ENCODE peak calls at places on chromosomes 4 and X, in eight cellular contexts. One of them, this sample, is unnamed.

GRCh38 chr4:95092762-95093161 is 335.0 kb downstream of the BMPR1B start:
- DNase-seq in DMS79: no peak
- DNase-seq in uterus: no peak
- DNase-seq in mucosa of gallbladder: no peak
- DNase-seq in activated T-cell treated with anti-CD3 and anti-CD28 coated beads, Interleukin-2, amount 50 U/mL, for 1 hour: no peak
- DNase-seq in adrenal gland: no peak
- DNase-seq in GDM1: no peak
- DNase-seq in iris pigment epithelial cell: no peak
- DNase-seq in this sample: no peak

GRCh38 chrX:41406211-41406610 is 40.9 kb upstream of the NYX start:
- DNase-seq in activated T-cell treated with anti-CD3 and anti-CD28 coated beads, Interleukin-2, amount 50 U/mL, for 1 hour: no peak
- DNase-seq in iris pigment epithelial cell: no peak
- DNase-seq in uterus: no peak
- DNase-seq in GDM1: no peak
- DNase-seq in adrenal gland: no peak
- DNase-seq in DMS79: no peak
- DNase-seq in mucosa of gallbladder: no peak
- DNase-seq in this sample: no peak

GRCh38 chrX:28491941-28492340 is 95.3 kb upstream of the IL1RAPL1 start:
- DNase-seq in mucosa of gallbladder: no peak
- DNase-seq in activated T-cell treated with anti-CD3 and anti-CD28 coated beads, Interleukin-2, amount 50 U/mL, for 1 hour: no peak
- DNase-seq in GDM1: no peak
- DNase-seq in iris pigment epithelial cell: peak; percentile 7
- DNase-seq in uterus: no peak
- DNase-seq in adrenal gland: no peak
- DNase-seq in DMS79: no peak
- DNase-seq in this sample: no peak

GRCh38 chrX:154019061-154019621 is 561 bp downstream of the IRAK1 start:
- DNase-seq in GDM1: no peak
- DNase-seq in iris pigment epithelial cell: no peak
- DNase-seq in DMS79: no peak
- DNase-seq in uterus: no peak
- DNase-seq in mucosa of gallbladder: no peak
- DNase-seq in adrenal gland: no peak
- DNase-seq in activated T-cell treated with anti-CD3 and anti-CD28 coated beads, Interleukin-2, amount 50 U/mL, for 1 hour: no peak
- DNase-seq in this sample: no peak

GRCh38 chr4:156255608-156256007 is 301.9 kb upstream of the CTSO start:
- DNase-seq in uterus: no peak
- DNase-seq in adrenal gland: no peak
- DNase-seq in iris pigment epithelial cell: no peak
- DNase-seq in DMS79: peak; percentile 53
- DNase-seq in GDM1: no peak
- DNase-seq in activated T-cell treated with anti-CD3 and anti-CD28 coated beads, Interleukin-2, amount 50 U/mL, for 1 hour: no peak
- DNase-seq in mucosa of gallbladder: no peak
- DNase-seq in this sample: no peak

GRCh38 chr4:114281561-114281960 is 302.1 kb upstream of the ARSJ start:
- DNase-seq in activated T-cell treated with anti-CD3 and anti-CD28 coated beads, Interleukin-2, amount 50 U/mL, for 1 hour: no peak
- DNase-seq in uterus: no peak
- DNase-seq in iris pigment epithelial cell: peak; percentile 89
- DNase-seq in mucosa of gallbladder: no peak
- DNase-seq in adrenal gland: no peak
- DNase-seq in GDM1: no peak
- DNase-seq in DMS79: no peak
- DNase-seq in this sample: no peak

GRCh38 chrX:38982370-38982769 is 181.1 kb downstream of the MID1IP1 start:
- DNase-seq in DMS79: no peak
- DNase-seq in uterus: no peak
- DNase-seq in iris pigment epithelial cell: no peak
- DNase-seq in activated T-cell treated with anti-CD3 and anti-CD28 coated beads, Interleukin-2, amount 50 U/mL, for 1 hour: no peak
- DNase-seq in GDM1: no peak
- DNase-seq in adrenal gland: no peak
- DNase-seq in mucosa of gallbladder: no peak
- DNase-seq in this sample: no peak

GRCh38 chr4:150769235-150769634 is 187.3 kb downstream of the MAB21L2 start:
- DNase-seq in mucosa of gallbladder: peak; percentile 11
- DNase-seq in uterus: no peak
- DNase-seq in GDM1: no peak
- DNase-seq in DMS79: no peak
- DNase-seq in iris pigment epithelial cell: peak; percentile 86
- DNase-seq in adrenal gland: peak; percentile 72
- DNase-seq in activated T-cell treated with anti-CD3 and anti-CD28 coated beads, Interleukin-2, amount 50 U/mL, for 1 hour: no peak
- DNase-seq in this sample: no peak

GRCh38 chrX:374566-374965 is 12.1 kb downstream of the PPP2R3B start:
- DNase-seq in GDM1: no peak
- DNase-seq in adrenal gland: no peak
- DNase-seq in DMS79: no peak
- DNase-seq in mucosa of gallbladder: no peak
- DNase-seq in iris pigment epithelial cell: peak; percentile 15
- DNase-seq in uterus: no peak
- DNase-seq in activated T-cell treated with anti-CD3 and anti-CD28 coated beads, Interleukin-2, amount 50 U/mL, for 1 hour: no peak
- DNase-seq in this sample: no peak

GRCh38 chr4:125096662-125097061 is 218.1 kb upstream of the FAT4 start:
- DNase-seq in mucosa of gallbladder: no peak
- DNase-seq in uterus: no peak
- DNase-seq in activated T-cell treated with anti-CD3 and anti-CD28 coated beads, Interleukin-2, amount 50 U/mL, for 1 hour: no peak
- DNase-seq in GDM1: no peak
- DNase-seq in DMS79: no peak
- DNase-seq in adrenal gland: no peak
- DNase-seq in iris pigment epithelial cell: no peak
- DNase-seq in this sample: no peak

GRCh38 chrX:153494541-153495361 is at the start of gene BGN:
- DNase-seq in adrenal gland: peak; percentile 50
- DNase-seq in activated T-cell treated with anti-CD3 and anti-CD28 coated beads, Interleukin-2, amount 50 U/mL, for 1 hour: no peak
- DNase-seq in iris pigment epithelial cell: peak; percentile 15
- DNase-seq in GDM1: no peak
- DNase-seq in DMS79: no peak
- DNase-seq in uterus: peak; percentile 63
- DNase-seq in mucosa of gallbladder: no peak
- DNase-seq in this sample: no peak

GRCh38 chr4:120922390-120923200 is at the start of gene PRDM5:
- DNase-seq in GDM1: no peak
- DNase-seq in iris pigment epithelial cell: peak; percentile 58
- DNase-seq in adrenal gland: peak; percentile 54
- DNase-seq in activated T-cell treated with anti-CD3 and anti-CD28 coated beads, Interleukin-2, amount 50 U/mL, for 1 hour: peak; percentile 46
- DNase-seq in uterus: peak; percentile 71
- DNase-seq in mucosa of gallbladder: peak; percentile 26
- DNase-seq in DMS79: no peak
- DNase-seq in this sample: peak; percentile 60

GRCh38 chrX:53494427-53494826 is 60.3 kb upstream of the HSD17B10 start:
- DNase-seq in mucosa of gallbladder: no peak
- DNase-seq in activated T-cell treated with anti-CD3 and anti-CD28 coated beads, Interleukin-2, amount 50 U/mL, for 1 hour: no peak
- DNase-seq in adrenal gland: peak; percentile 43
- DNase-seq in DMS79: no peak
- DNase-seq in iris pigment epithelial cell: peak; percentile 53
- DNase-seq in GDM1: no peak
- DNase-seq in uterus: no peak
- DNase-seq in this sample: no peak

GRCh38 chrX:20056704-20057103 is 60.0 kb downstream of the MAP7D2 start:
- DNase-seq in activated T-cell treated with anti-CD3 and anti-CD28 coated beads, Interleukin-2, amount 50 U/mL, for 1 hour: no peak
- DNase-seq in uterus: no peak
- DNase-seq in adrenal gland: no peak
- DNase-seq in iris pigment epithelial cell: peak; percentile 25
- DNase-seq in DMS79: no peak
- DNase-seq in mucosa of gallbladder: no peak
- DNase-seq in GDM1: no peak
- DNase-seq in this sample: no peak

GRCh38 chr4:64713256-64713840 is 304.1 kb upstream of the TECRL start:
- DNase-seq in iris pigment epithelial cell: peak; percentile 28
- DNase-seq in GDM1: peak; percentile 16
- DNase-seq in uterus: no peak
- DNase-seq in DMS79: no peak
- DNase-seq in activated T-cell treated with anti-CD3 and anti-CD28 coated beads, Interleukin-2, amount 50 U/mL, for 1 hour: no peak
- DNase-seq in adrenal gland: no peak
- DNase-seq in mucosa of gallbladder: no peak
- DNase-seq in this sample: no peak

GRCh38 chr4:24434193-24434728 is 150.1 kb downstream of the DHX15 start:
- DNase-seq in uterus: no peak
- DNase-seq in GDM1: no peak
- DNase-seq in adrenal gland: no peak
- DNase-seq in activated T-cell treated with anti-CD3 and anti-CD28 coated beads, Interleukin-2, amount 50 U/mL, for 1 hour: no peak
- DNase-seq in mucosa of gallbladder: no peak
- DNase-seq in iris pigment epithelial cell: no peak
- DNase-seq in DMS79: no peak
- DNase-seq in this sample: no peak

GRCh38 chr4:8906668-8906970 is 35.0 kb upstream of the HMX1 start:
- DNase-seq in DMS79: no peak
- DNase-seq in uterus: no peak
- DNase-seq in GDM1: no peak
- DNase-seq in adrenal gland: no peak
- DNase-seq in mucosa of gallbladder: no peak
- DNase-seq in activated T-cell treated with anti-CD3 and anti-CD28 coated beads, Interleukin-2, amount 50 U/mL, for 1 hour: no peak
- DNase-seq in iris pigment epithelial cell: no peak
- DNase-seq in this sample: no peak

GRCh38 chrX:6683353-6683752 is 148.4 kb upstream of the VCX3A start:
- DNase-seq in uterus: no peak
- DNase-seq in GDM1: no peak
- DNase-seq in activated T-cell treated with anti-CD3 and anti-CD28 coated beads, Interleukin-2, amount 50 U/mL, for 1 hour: no peak
- DNase-seq in DMS79: no peak
- DNase-seq in adrenal gland: no peak
- DNase-seq in iris pigment epithelial cell: no peak
- DNase-seq in mucosa of gallbladder: no peak
- DNase-seq in this sample: no peak

GRCh38 chr4:98448923-98449322 is 187.7 kb downstream of the RAP1GDS1 start:
- DNase-seq in activated T-cell treated with anti-CD3 and anti-CD28 coated beads, Interleukin-2, amount 50 U/mL, for 1 hour: no peak
- DNase-seq in mucosa of gallbladder: no peak
- DNase-seq in GDM1: peak; percentile 38
- DNase-seq in DMS79: no peak
- DNase-seq in adrenal gland: peak; percentile 10
- DNase-seq in iris pigment epithelial cell: peak; percentile 38
- DNase-seq in uterus: no peak
- DNase-seq in this sample: no peak

GRCh38 chr4:139641218-139641617 is 24.4 kb upstream of the MGST2 start:
- DNase-seq in mucosa of gallbladder: no peak
- DNase-seq in activated T-cell treated with anti-CD3 and anti-CD28 coated beads, Interleukin-2, amount 50 U/mL, for 1 hour: no peak
- DNase-seq in DMS79: no peak
- DNase-seq in iris pigment epithelial cell: peak; percentile 51
- DNase-seq in uterus: no peak
- DNase-seq in adrenal gland: no peak
- DNase-seq in GDM1: no peak
- DNase-seq in this sample: no peak

GRCh38 chr4:184784628-184785257 is 41.0 kb downstream of the ACSL1 start:
- DNase-seq in mucosa of gallbladder: no peak
- DNase-seq in adrenal gland: no peak
- DNase-seq in iris pigment epithelial cell: no peak
- DNase-seq in DMS79: no peak
- DNase-seq in activated T-cell treated with anti-CD3 and anti-CD28 coated beads, Interleukin-2, amount 50 U/mL, for 1 hour: no peak
- DNase-seq in uterus: no peak
- DNase-seq in GDM1: no peak
- DNase-seq in this sample: no peak

GRCh38 chrX:37666516-37666915 is 19.1 kb upstream of the XK start:
- DNase-seq in iris pigment epithelial cell: no peak
- DNase-seq in uterus: no peak
- DNase-seq in activated T-cell treated with anti-CD3 and anti-CD28 coated beads, Interleukin-2, amount 50 U/mL, for 1 hour: no peak
- DNase-seq in DMS79: no peak
- DNase-seq in mucosa of gallbladder: no peak
- DNase-seq in adrenal gland: no peak
- DNase-seq in GDM1: no peak
- DNase-seq in this sample: no peak

GRCh38 chr4:3418029-3418762 is 23.6 kb upstream of the HGFAC start:
- DNase-seq in adrenal gland: no peak
- DNase-seq in GDM1: no peak
- DNase-seq in iris pigment epithelial cell: no peak
- DNase-seq in activated T-cell treated with anti-CD3 and anti-CD28 coated beads, Interleukin-2, amount 50 U/mL, for 1 hour: no peak
- DNase-seq in DMS79: peak; percentile 36
- DNase-seq in mucosa of gallbladder: no peak
- DNase-seq in uterus: peak; percentile 13
- DNase-seq in this sample: no peak

GRCh38 chr4:40301592-40301991 is 33.5 kb upstream of the CHRNA9 start:
- DNase-seq in uterus: no peak
- DNase-seq in iris pigment epithelial cell: no peak
- DNase-seq in activated T-cell treated with anti-CD3 and anti-CD28 coated beads, Interleukin-2, amount 50 U/mL, for 1 hour: peak; percentile 72
- DNase-seq in GDM1: no peak
- DNase-seq in mucosa of gallbladder: no peak
- DNase-seq in adrenal gland: no peak
- DNase-seq in DMS79: no peak
- DNase-seq in this sample: no peak

GRCh38 chrX:68196939-68197791 is 236.1 kb downstream of the OPHN1 start:
- DNase-seq in activated T-cell treated with anti-CD3 and anti-CD28 coated beads, Interleukin-2, amount 50 U/mL, for 1 hour: no peak
- DNase-seq in iris pigment epithelial cell: peak; percentile 51
- DNase-seq in uterus: peak; percentile 13
- DNase-seq in adrenal gland: peak; percentile 25
- DNase-seq in GDM1: no peak
- DNase-seq in mucosa of gallbladder: peak; percentile 24
- DNase-seq in DMS79: peak; percentile 35
- DNase-seq in this sample: no peak

GRCh38 chr4:74474345-74475099 is 29.6 kb downstream of the AREG start:
- DNase-seq in activated T-cell treated with anti-CD3 and anti-CD28 coated beads, Interleukin-2, amount 50 U/mL, for 1 hour: no peak
- DNase-seq in DMS79: no peak
- DNase-seq in iris pigment epithelial cell: peak; percentile 72
- DNase-seq in mucosa of gallbladder: peak; percentile 24
- DNase-seq in GDM1: no peak
- DNase-seq in uterus: no peak
- DNase-seq in adrenal gland: no peak
- DNase-seq in this sample: no peak

GRCh38 chr4:81337211-81337610 is 122.2 kb upstream of the PRKG2 start:
- DNase-seq in activated T-cell treated with anti-CD3 and anti-CD28 coated beads, Interleukin-2, amount 50 U/mL, for 1 hour: no peak
- DNase-seq in mucosa of gallbladder: no peak
- DNase-seq in adrenal gland: no peak
- DNase-seq in GDM1: no peak
- DNase-seq in iris pigment epithelial cell: no peak
- DNase-seq in uterus: no peak
- DNase-seq in DMS79: no peak
- DNase-seq in this sample: no peak

GRCh38 chr4:187464561-187464960 is 531.0 kb upstream of the ZFP42 start:
- DNase-seq in activated T-cell treated with anti-CD3 and anti-CD28 coated beads, Interleukin-2, amount 50 U/mL, for 1 hour: no peak
- DNase-seq in iris pigment epithelial cell: no peak
- DNase-seq in uterus: no peak
- DNase-seq in DMS79: no peak
- DNase-seq in GDM1: no peak
- DNase-seq in adrenal gland: no peak
- DNase-seq in mucosa of gallbladder: no peak
- DNase-seq in this sample: no peak

GRCh38 chr4:73764513-73764912 is 24.1 kb downstream of the CXCL8 start:
- DNase-seq in iris pigment epithelial cell: peak; percentile 89
- DNase-seq in activated T-cell treated with anti-CD3 and anti-CD28 coated beads, Interleukin-2, amount 50 U/mL, for 1 hour: no peak
- DNase-seq in DMS79: no peak
- DNase-seq in GDM1: no peak
- DNase-seq in uterus: no peak
- DNase-seq in adrenal gland: no peak
- DNase-seq in mucosa of gallbladder: no peak
- DNase-seq in this sample: no peak

GRCh38 chrX:132676561-132677186 is 187.8 kb upstream of the MBNL3 start:
- DNase-seq in GDM1: no peak
- DNase-seq in adrenal gland: no peak
- DNase-seq in iris pigment epithelial cell: no peak
- DNase-seq in uterus: no peak
- DNase-seq in mucosa of gallbladder: no peak
- DNase-seq in activated T-cell treated with anti-CD3 and anti-CD28 coated beads, Interleukin-2, amount 50 U/mL, for 1 hour: no peak
- DNase-seq in DMS79: no peak
- DNase-seq in this sample: no peak

GRCh38 chrX:31449975-31450374 is 378.1 kb upstream of the FTHL17 start:
- DNase-seq in iris pigment epithelial cell: peak; percentile 48
- DNase-seq in mucosa of gallbladder: no peak
- DNase-seq in uterus: no peak
- DNase-seq in adrenal gland: no peak
- DNase-seq in GDM1: no peak
- DNase-seq in DMS79: no peak
- DNase-seq in activated T-cell treated with anti-CD3 and anti-CD28 coated beads, Interleukin-2, amount 50 U/mL, for 1 hour: no peak
- DNase-seq in this sample: no peak

GRCh38 chrX:39905946-39906345 is 191.8 kb downstream of the BCOR start:
- DNase-seq in uterus: no peak
- DNase-seq in DMS79: no peak
- DNase-seq in GDM1: no peak
- DNase-seq in activated T-cell treated with anti-CD3 and anti-CD28 coated beads, Interleukin-2, amount 50 U/mL, for 1 hour: no peak
- DNase-seq in iris pigment epithelial cell: no peak
- DNase-seq in adrenal gland: no peak
- DNase-seq in mucosa of gallbladder: no peak
- DNase-seq in this sample: no peak

GRCh38 chr4:1720163-1720983 is 750 bp downstream of the TMEM129 start:
- DNase-seq in mucosa of gallbladder: peak; percentile 37
- DNase-seq in uterus: no peak
- DNase-seq in activated T-cell treated with anti-CD3 and anti-CD28 coated beads, Interleukin-2, amount 50 U/mL, for 1 hour: peak; percentile 60
- DNase-seq in GDM1: peak; percentile 22
- DNase-seq in DMS79: no peak
- DNase-seq in iris pigment epithelial cell: peak; percentile 77
- DNase-seq in adrenal gland: peak; percentile 69
- DNase-seq in this sample: peak; percentile 46

GRCh38 chrX:1749499-1749898 is 134.6 kb downstream of the ASMT start:
- DNase-seq in adrenal gland: no peak
- DNase-seq in iris pigment epithelial cell: no peak
- DNase-seq in DMS79: no peak
- DNase-seq in GDM1: no peak
- DNase-seq in activated T-cell treated with anti-CD3 and anti-CD28 coated beads, Interleukin-2, amount 50 U/mL, for 1 hour: no peak
- DNase-seq in mucosa of gallbladder: no peak
- DNase-seq in uterus: no peak
- DNase-seq in this sample: no peak

This sample was measured in lung.